ENCODE peak calls at places on chromosomes 7 and 10, in seven cellular contexts. One of them, this sample, is unnamed.

GRCh38 chr10:3761916-3762708 is 22.9 kb downstream of the KLF6 start:
- DNase-seq in Calu3: peak
- DNase-seq in HFFc6: no peak
- DNase-seq in upper lobe of left lung: no peak
- DNase-seq in activated B cell treated with CpG ODN at 0.5 μM for 24 hours: no peak
- DNase-seq in sigmoid colon: no peak
- DNase-seq in type B pancreatic cell: no peak
- DNase-seq in this sample: no peak

GRCh38 chr7:107993879-107994278 is 9.1 kb downstream of the LAMB1 start:
- DNase-seq in Calu3: no peak
- DNase-seq in type B pancreatic cell: no peak
- DNase-seq in upper lobe of left lung: no peak
- DNase-seq in sigmoid colon: no peak
- DNase-seq in activated B cell treated with CpG ODN at 0.5 μM for 24 hours: no peak
- DNase-seq in HFFc6: no peak
- DNase-seq in this sample: no peak

GRCh38 chr10:13328588-13328987 is 19.5 kb downstream of the SEPHS1 start:
- DNase-seq in HFFc6: no peak
- DNase-seq in sigmoid colon: no peak
- DNase-seq in upper lobe of left lung: no peak
- DNase-seq in activated B cell treated with CpG ODN at 0.5 μM for 24 hours: no peak
- DNase-seq in type B pancreatic cell: no peak
- DNase-seq in Calu3: no peak
- DNase-seq in this sample: no peak

GRCh38 chr10:84329094-84329611 is 764 bp downstream of the CCSER2 start:
- DNase-seq in activated B cell treated with CpG ODN at 0.5 μM for 24 hours: peak
- DNase-seq in HFFc6: peak
- DNase-seq in sigmoid colon: no peak
- DNase-seq in upper lobe of left lung: peak
- DNase-seq in Calu3: no peak
- DNase-seq in type B pancreatic cell: no peak
- DNase-seq in this sample: peak

GRCh38 chr10:132571565-132572544 is 34.3 kb downstream of the INPP5A start:
- DNase-seq in Calu3: peak
- DNase-seq in HFFc6: peak
- DNase-seq in upper lobe of left lung: no peak
- DNase-seq in activated B cell treated with CpG ODN at 0.5 μM for 24 hours: peak
- DNase-seq in type B pancreatic cell: no peak
- DNase-seq in sigmoid colon: peak
- DNase-seq in this sample: no peak

GRCh38 chr7:98990356-98990755 is 112.0 kb downstream of the TRRAP start:
- DNase-seq in HFFc6: no peak
- DNase-seq in activated B cell treated with CpG ODN at 0.5 μM for 24 hours: no peak
- DNase-seq in sigmoid colon: peak
- DNase-seq in Calu3: no peak
- DNase-seq in type B pancreatic cell: no peak
- DNase-seq in upper lobe of left lung: no peak
- DNase-seq in this sample: no peak

GRCh38 chr10:121158988-121159579 is 307.9 kb downstream of the WDR11 start:
- DNase-seq in activated B cell treated with CpG ODN at 0.5 μM for 24 hours: no peak
- DNase-seq in type B pancreatic cell: no peak
- DNase-seq in upper lobe of left lung: peak
- DNase-seq in HFFc6: no peak
- DNase-seq in Calu3: peak
- DNase-seq in sigmoid colon: no peak
- DNase-seq in this sample: no peak

GRCh38 chr10:70588852-70589570 is 13.5 kb downstream of the PRF1 start:
- DNase-seq in Calu3: no peak
- DNase-seq in upper lobe of left lung: peak
- DNase-seq in HFFc6: no peak
- DNase-seq in type B pancreatic cell: peak
- DNase-seq in sigmoid colon: no peak
- DNase-seq in activated B cell treated with CpG ODN at 0.5 μM for 24 hours: no peak
- DNase-seq in this sample: no peak

GRCh38 chr10:44902838-44903545 is 8.1 kb upstream of the TMEM72 start:
- DNase-seq in sigmoid colon: no peak
- DNase-seq in HFFc6: no peak
- DNase-seq in Calu3: no peak
- DNase-seq in upper lobe of left lung: no peak
- DNase-seq in type B pancreatic cell: no peak
- DNase-seq in activated B cell treated with CpG ODN at 0.5 μM for 24 hours: no peak
- DNase-seq in this sample: peak

GRCh38 chr7:5553298-5553877 is 129.8 kb upstream of the TNRC18 start:
- DNase-seq in type B pancreatic cell: no peak
- DNase-seq in Calu3: peak
- DNase-seq in HFFc6: no peak
- DNase-seq in upper lobe of left lung: peak
- DNase-seq in sigmoid colon: no peak
- DNase-seq in activated B cell treated with CpG ODN at 0.5 μM for 24 hours: no peak
- DNase-seq in this sample: no peak

GRCh38 chr10:10330481-10330880 is 687.2 kb upstream of the CELF2 start:
- DNase-seq in upper lobe of left lung: no peak
- DNase-seq in activated B cell treated with CpG ODN at 0.5 μM for 24 hours: no peak
- DNase-seq in type B pancreatic cell: no peak
- DNase-seq in HFFc6: no peak
- DNase-seq in Calu3: no peak
- DNase-seq in sigmoid colon: no peak
- DNase-seq in this sample: no peak

GRCh38 chr7:139990142-139990535 is 72.6 kb downstream of the PARP12 start:
- DNase-seq in type B pancreatic cell: no peak
- DNase-seq in upper lobe of left lung: no peak
- DNase-seq in Calu3: no peak
- DNase-seq in sigmoid colon: no peak
- DNase-seq in HFFc6: no peak
- DNase-seq in activated B cell treated with CpG ODN at 0.5 μM for 24 hours: no peak
- DNase-seq in this sample: no peak

GRCh38 chr7:8566016-8566415 is 132.6 kb downstream of the NXPH1 start:
- DNase-seq in activated B cell treated with CpG ODN at 0.5 μM for 24 hours: no peak
- DNase-seq in upper lobe of left lung: no peak
- DNase-seq in type B pancreatic cell: no peak
- DNase-seq in HFFc6: no peak
- DNase-seq in Calu3: no peak
- DNase-seq in sigmoid colon: no peak
- DNase-seq in this sample: no peak

GRCh38 chr10:12531305-12531738 is 182.0 kb downstream of the CAMK1D start:
- DNase-seq in sigmoid colon: peak
- DNase-seq in Calu3: no peak
- DNase-seq in HFFc6: no peak
- DNase-seq in upper lobe of left lung: no peak
- DNase-seq in activated B cell treated with CpG ODN at 0.5 μM for 24 hours: no peak
- DNase-seq in type B pancreatic cell: peak
- DNase-seq in this sample: no peak

GRCh38 chr10:34121125-34121973 is 693.7 kb downstream of the PARD3 start:
- DNase-seq in Calu3: peak
- DNase-seq in upper lobe of left lung: no peak
- DNase-seq in HFFc6: no peak
- DNase-seq in activated B cell treated with CpG ODN at 0.5 μM for 24 hours: no peak
- DNase-seq in type B pancreatic cell: no peak
- DNase-seq in sigmoid colon: no peak
- DNase-seq in this sample: no peak

GRCh38 chr7:54663186-54663585 is 95.8 kb downstream of the SEC61G start:
- DNase-seq in HFFc6: no peak
- DNase-seq in upper lobe of left lung: no peak
- DNase-seq in Calu3: no peak
- DNase-seq in type B pancreatic cell: no peak
- DNase-seq in sigmoid colon: no peak
- DNase-seq in activated B cell treated with CpG ODN at 0.5 μM for 24 hours: no peak
- DNase-seq in this sample: no peak

GRCh38 chr7:54663603-54664234 is 95.3 kb downstream of the SEC61G start:
- DNase-seq in HFFc6: no peak
- DNase-seq in upper lobe of left lung: no peak
- DNase-seq in type B pancreatic cell: no peak
- DNase-seq in Calu3: no peak
- DNase-seq in sigmoid colon: no peak
- DNase-seq in activated B cell treated with CpG ODN at 0.5 μM for 24 hours: no peak
- DNase-seq in this sample: no peak

GRCh38 chr7:54662701-54663100 is 96.3 kb downstream of the SEC61G start:
- DNase-seq in HFFc6: no peak
- DNase-seq in sigmoid colon: no peak
- DNase-seq in activated B cell treated with CpG ODN at 0.5 μM for 24 hours: no peak
- DNase-seq in Calu3: no peak
- DNase-seq in type B pancreatic cell: no peak
- DNase-seq in upper lobe of left lung: no peak
- DNase-seq in this sample: no peak

GRCh38 chr7:54664235-54665228 is 94.5 kb downstream of the SEC61G start:
- DNase-seq in activated B cell treated with CpG ODN at 0.5 μM for 24 hours: no peak
- DNase-seq in HFFc6: peak
- DNase-seq in sigmoid colon: no peak
- DNase-seq in upper lobe of left lung: peak
- DNase-seq in type B pancreatic cell: peak
- DNase-seq in Calu3: peak
- DNase-seq in this sample: peak
- TF ChIP-seq CTCF in activated B cell treated with CpG ODN at 0.5 μM for 24 hours: no peak
- TF ChIP-seq CTCF in HFFc6: peak
- TF ChIP-seq CTCF in sigmoid colon: peak
- TF ChIP-seq CTCF in upper lobe of left lung: peak
- TF ChIP-seq CTCF in type B pancreatic cell: peak
- TF ChIP-seq CTCF in Calu3: peak
- TF ChIP-seq CTCF in this sample: peak

GRCh38 chr7:22651534-22652243 is 75.3 kb upstream of the IL6 start:
- DNase-seq in type B pancreatic cell: no peak
- DNase-seq in Calu3: peak
- DNase-seq in HFFc6: peak
- DNase-seq in activated B cell treated with CpG ODN at 0.5 μM for 24 hours: no peak
- DNase-seq in sigmoid colon: no peak
- DNase-seq in upper lobe of left lung: no peak
- DNase-seq in this sample: no peak

GRCh38 chr7:22651036-22651435 is 76.0 kb upstream of the IL6 start:
- DNase-seq in HFFc6: peak
- DNase-seq in Calu3: no peak
- DNase-seq in sigmoid colon: no peak
- DNase-seq in activated B cell treated with CpG ODN at 0.5 μM for 24 hours: no peak
- DNase-seq in upper lobe of left lung: no peak
- DNase-seq in type B pancreatic cell: no peak
- DNase-seq in this sample: no peak

GRCh38 chr7:22649686-22650085 is 77.3 kb upstream of the IL6 start:
- DNase-seq in sigmoid colon: no peak
- DNase-seq in upper lobe of left lung: no peak
- DNase-seq in HFFc6: no peak
- DNase-seq in activated B cell treated with CpG ODN at 0.5 μM for 24 hours: no peak
- DNase-seq in Calu3: no peak
- DNase-seq in type B pancreatic cell: no peak
- DNase-seq in this sample: no peak

GRCh38 chr7:22645418-22646181 is 81.4 kb upstream of the IL6 start:
- DNase-seq in activated B cell treated with CpG ODN at 0.5 μM for 24 hours: no peak
- DNase-seq in HFFc6: no peak
- DNase-seq in type B pancreatic cell: no peak
- DNase-seq in upper lobe of left lung: no peak
- DNase-seq in Calu3: no peak
- DNase-seq in sigmoid colon: no peak
- DNase-seq in this sample: no peak

DNA sequence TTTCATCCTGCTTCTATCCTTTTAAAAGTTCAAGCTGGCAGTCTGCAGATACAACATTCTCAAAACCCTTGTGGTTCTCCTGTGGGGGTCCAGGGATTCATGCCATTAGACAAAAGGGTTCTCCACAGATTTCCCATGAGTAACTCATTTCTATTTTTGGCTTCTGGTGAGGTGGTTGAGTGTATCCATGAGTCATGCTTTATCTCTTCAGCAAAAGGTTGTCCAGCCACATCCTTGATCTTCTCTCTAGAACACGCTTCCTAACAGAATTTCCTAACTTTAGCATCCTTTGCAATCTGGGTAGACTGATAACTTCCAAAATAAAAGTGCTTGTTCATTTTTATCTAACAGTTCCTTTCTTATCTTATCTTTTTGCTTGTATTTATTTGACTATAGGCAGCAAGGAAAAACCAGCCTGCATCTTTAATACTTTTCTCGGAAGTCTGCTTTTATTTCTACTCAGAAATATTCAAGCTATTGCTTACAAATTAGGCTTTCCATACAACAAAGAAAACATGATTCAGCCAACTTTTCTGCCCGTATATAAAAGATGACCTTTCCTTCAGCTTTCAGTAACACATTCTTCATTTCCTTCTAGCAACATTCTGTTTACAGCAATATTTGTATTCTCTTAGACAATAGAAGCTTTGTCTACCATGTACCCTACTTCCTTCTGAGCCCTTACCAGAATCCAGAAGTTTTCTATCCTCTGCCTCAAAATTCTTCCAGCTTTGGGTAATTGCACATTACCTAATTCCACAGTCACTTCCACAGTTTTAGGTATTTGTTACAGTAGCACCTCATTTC is 79.3 kb upstream of the IL6 start:
- DNase-seq in upper lobe of left lung: no peak
- DNase-seq in sigmoid colon: no peak
- DNase-seq in Calu3: no peak
- DNase-seq in HFFc6: peak
- DNase-seq in activated B cell treated with CpG ODN at 0.5 μM for 24 hours: no peak
- DNase-seq in type B pancreatic cell: no peak
- DNase-seq in this sample: no peak
- TF ChIP-seq CTCF in upper lobe of left lung: no peak
- TF ChIP-seq CTCF in sigmoid colon: no peak
- TF ChIP-seq CTCF in Calu3: no peak
- TF ChIP-seq CTCF in HFFc6: no peak
- TF ChIP-seq CTCF in activated B cell treated with CpG ODN at 0.5 μM for 24 hours: no peak
- TF ChIP-seq CTCF in type B pancreatic cell: no peak
- TF ChIP-seq CTCF in this sample: no peak

GRCh38 chr10:95909591-95909990 is 1.8 kb downstream of the CC2D2B start:
- DNase-seq in sigmoid colon: no peak
- DNase-seq in HFFc6: no peak
- DNase-seq in upper lobe of left lung: no peak
- DNase-seq in Calu3: no peak
- DNase-seq in activated B cell treated with CpG ODN at 0.5 μM for 24 hours: no peak
- DNase-seq in type B pancreatic cell: no peak
- DNase-seq in this sample: no peak

GRCh38 chr10:95908450-95908849 is 675 bp downstream of the CC2D2B start:
- DNase-seq in sigmoid colon: no peak
- DNase-seq in Calu3: no peak
- DNase-seq in upper lobe of left lung: no peak
- DNase-seq in type B pancreatic cell: no peak
- DNase-seq in HFFc6: no peak
- DNase-seq in activated B cell treated with CpG ODN at 0.5 μM for 24 hours: no peak
- DNase-seq in this sample: no peak

GRCh38 chr10:95906675-95907453 is 911 bp upstream of the CC2D2B start:
- DNase-seq in activated B cell treated with CpG ODN at 0.5 μM for 24 hours: no peak
- DNase-seq in Calu3: peak
- DNase-seq in HFFc6: peak
- DNase-seq in sigmoid colon: peak
- DNase-seq in upper lobe of left lung: peak
- DNase-seq in type B pancreatic cell: no peak
- DNase-seq in this sample: peak

GRCh38 chr10:95907454-95908253 is at the start of gene CC2D2B:
- DNase-seq in upper lobe of left lung: peak
- DNase-seq in activated B cell treated with CpG ODN at 0.5 μM for 24 hours: peak
- DNase-seq in Calu3: peak
- DNase-seq in sigmoid colon: peak
- DNase-seq in HFFc6: peak
- DNase-seq in type B pancreatic cell: peak
- DNase-seq in this sample: peak
- TF ChIP-seq CTCF in upper lobe of left lung: no peak
- TF ChIP-seq CTCF in activated B cell treated with CpG ODN at 0.5 μM for 24 hours: no peak
- TF ChIP-seq CTCF in Calu3: no peak
- TF ChIP-seq CTCF in sigmoid colon: no peak
- TF ChIP-seq CTCF in HFFc6: peak
- TF ChIP-seq CTCF in type B pancreatic cell: peak
- TF ChIP-seq CTCF in this sample: no peak

DNA sequence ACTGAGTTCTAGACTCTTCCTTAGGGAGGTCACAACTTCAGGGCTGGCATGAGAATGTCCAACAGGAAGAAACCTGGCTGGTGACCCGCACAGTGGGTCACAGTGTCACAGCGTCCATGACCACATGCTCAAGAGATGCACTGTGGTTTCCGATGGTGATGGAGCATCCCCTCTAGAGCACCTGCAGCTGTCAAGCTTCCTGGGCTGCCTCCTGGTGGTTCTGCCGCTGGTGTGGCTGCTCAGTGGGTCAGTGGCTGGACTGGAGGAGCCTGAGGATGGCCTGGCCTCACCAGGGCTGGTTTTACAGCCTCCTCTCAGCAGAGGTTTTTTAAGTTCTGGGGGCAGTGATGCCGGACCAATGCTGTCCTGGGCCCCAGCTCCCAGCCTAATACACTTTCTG is 149.3 kb downstream of the SH3PXD2A start:
- DNase-seq in HFFc6: no peak
- DNase-seq in sigmoid colon: no peak
- DNase-seq in Calu3: no peak
- DNase-seq in type B pancreatic cell: no peak
- DNase-seq in activated B cell treated with CpG ODN at 0.5 μM for 24 hours: no peak
- DNase-seq in upper lobe of left lung: no peak
- DNase-seq in this sample: no peak
- TF ChIP-seq CTCF in HFFc6: no peak
- TF ChIP-seq CTCF in sigmoid colon: no peak
- TF ChIP-seq CTCF in Calu3: no peak
- TF ChIP-seq CTCF in type B pancreatic cell: no peak
- TF ChIP-seq CTCF in activated B cell treated with CpG ODN at 0.5 μM for 24 hours: no peak
- TF ChIP-seq CTCF in upper lobe of left lung: no peak
- TF ChIP-seq CTCF in this sample: no peak